ENCODE peak calls at places on chromosomes 6 and 20, in four cellular contexts. P is sigmoid colon, M is right lobe of liver, R is heart right ventricle. F is an unnamed sample.

GRCh38 chr6:144989319-144990099 is 704.4 kb downstream of the UTRN start:
- DNase-seq in P (no peak), M (no peak), R (no peak), F (no peak)

GRCh38 chr6:70666726-70667125 is 957 bp upstream of the SMAP1 start:
- DNase-seq in P (no peak), M (no peak), R (no peak), F (no peak)

GRCh38 chr6:30006170-30007131 is 54.6 kb upstream of the POLR1H start:
- DNase-seq in P (peak), M (peak), R (peak), F (no peak)

GRCh38 chr6:33989016-33989854 is 156.7 kb downstream of the GRM4 start:
- DNase-seq in P (no peak), M (peak), R (no peak), F (peak)

GRCh38 chr6:87366428-87366827 is 21.8 kb downstream of the C6orf163 start:
- DNase-seq in P (no peak), M (no peak), R (no peak), F (no peak)

GRCh38 chr6:105432797-105433196 is 29.9 kb upstream of the PREP start:
- DNase-seq in P (no peak), M (no peak), R (no peak), F (no peak)

GRCh38 chr20:21251278-21251677 is 51.9 kb upstream of the XRN2 start:
- DNase-seq in P (no peak), M (no peak), R (no peak), F (no peak)

GRCh38 chr6:47083586-47084047 is 41.5 kb upstream of the ADGRF1 start:
- DNase-seq in P (peak), M (peak), R (peak), F (peak)

GRCh38 chr6:30707281-30707850 is 9.7 kb downstream of the MDC1 start:
- DNase-seq in P (no peak), M (no peak), R (no peak), F (peak)

DNA sequence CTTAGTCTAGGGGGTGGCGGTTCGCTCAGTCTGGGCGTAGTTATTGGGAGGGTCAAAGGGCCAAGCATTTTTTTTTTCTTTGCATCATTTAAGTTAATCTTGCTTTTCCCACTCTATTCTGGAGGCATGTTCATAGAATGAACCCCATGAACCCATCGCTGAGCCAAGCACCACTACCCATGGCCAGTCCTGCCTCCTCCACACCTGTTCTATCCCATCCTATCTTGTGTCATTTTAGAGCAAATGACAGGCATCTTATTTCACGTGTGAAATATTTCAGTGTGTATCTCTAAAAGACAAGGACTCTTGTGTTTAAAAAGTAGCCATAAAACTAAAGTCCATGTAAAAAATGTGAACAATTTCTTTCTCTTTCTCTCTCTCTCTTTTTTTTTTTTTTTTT is 13.9 kb downstream of the SRC start:
- DNase-seq in P (no peak), M (no peak), R (no peak), F (no peak)
- H3K27ac ChIP-seq in P (no peak), M (no peak), R (no peak), F (no peak)

DNA sequence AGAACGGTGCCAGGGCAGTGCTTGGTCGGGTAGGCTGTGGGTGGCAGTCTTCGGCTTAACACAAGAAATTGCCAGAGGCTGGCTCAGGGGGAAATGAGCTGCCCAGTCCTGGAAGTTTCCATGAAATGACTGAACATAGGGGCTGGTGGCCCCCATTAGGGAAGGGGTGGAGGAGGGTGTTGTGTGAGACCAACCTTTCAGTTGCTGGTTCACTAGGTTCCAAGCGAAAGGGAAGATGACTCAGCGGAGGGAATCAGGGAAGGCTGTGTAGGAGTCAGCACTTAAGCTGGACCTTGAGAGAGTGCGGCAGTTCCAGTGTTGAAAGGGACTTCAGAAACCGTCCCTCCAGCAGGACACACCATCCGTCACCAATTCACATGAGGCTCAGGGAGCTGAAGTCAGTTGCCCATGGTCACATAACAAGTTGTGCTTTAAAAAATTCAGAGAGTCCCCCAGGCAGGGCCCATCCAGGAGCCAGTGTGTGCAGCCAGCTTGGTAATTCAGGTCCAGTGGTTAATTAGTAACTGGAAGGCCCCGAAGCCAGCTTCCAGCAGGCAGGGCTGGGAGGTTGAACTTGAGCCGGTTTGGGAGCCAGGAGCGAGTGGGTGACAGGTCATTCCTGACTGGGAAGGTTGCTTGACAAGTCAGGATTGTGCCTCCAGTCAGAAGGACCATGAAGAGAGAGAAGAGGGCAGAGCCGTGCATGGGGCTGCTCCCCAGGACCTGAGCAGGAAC is at the start of gene SGK2:
- DNase-seq in P (no peak), M (peak), R (no peak), F (no peak)
- H3K4me3 ChIP-seq in P (no peak), M (peak), R (no peak), F (no peak)

DNA sequence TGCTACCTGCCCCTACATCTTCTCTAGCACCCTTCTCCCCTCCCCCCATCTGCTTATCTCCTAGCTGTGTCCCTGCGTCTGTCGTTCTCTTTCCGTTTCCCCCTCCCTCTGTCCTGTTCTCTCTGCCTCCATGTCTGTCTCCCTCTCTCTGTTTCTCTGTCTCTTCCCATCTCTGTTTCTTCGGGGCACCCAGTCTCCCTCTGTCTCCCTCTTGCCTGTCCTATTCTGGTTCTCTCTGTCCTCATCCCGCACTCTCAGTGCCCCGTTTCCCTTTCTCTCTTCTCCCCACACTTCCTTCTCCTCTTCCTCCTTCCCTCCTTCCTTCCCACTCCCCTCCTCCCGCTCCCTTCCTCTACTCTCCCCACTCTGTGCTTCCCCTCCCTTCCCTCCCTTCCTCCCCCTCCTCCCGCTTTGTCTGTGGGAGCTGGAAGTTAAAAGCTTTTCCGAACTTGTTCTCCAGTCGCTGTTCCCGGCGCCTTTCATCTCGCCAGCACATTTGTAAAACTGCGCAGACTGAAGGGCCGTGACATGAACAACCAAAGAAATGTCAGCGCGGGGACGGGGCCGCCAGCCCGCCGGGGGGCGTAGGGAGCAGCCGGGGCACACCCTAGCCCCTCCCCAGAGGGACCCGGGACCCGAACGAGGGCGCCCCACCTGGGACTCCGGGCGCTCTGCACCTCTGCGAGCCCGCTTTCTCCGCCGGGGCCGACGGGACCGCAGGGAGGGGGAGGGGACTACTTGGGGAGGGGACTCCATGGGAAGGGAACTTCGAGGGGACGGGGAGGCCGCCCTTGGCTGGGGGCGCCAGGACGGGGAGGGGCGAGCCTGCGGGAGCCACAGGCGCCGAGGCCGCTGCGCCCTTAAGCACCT is 4.0 kb upstream of the CDH22 start:
- DNase-seq in P (no peak), M (no peak), R (no peak), F (no peak)
- TF ChIP-seq CTCF in P (no peak), M (no peak), R (no peak), F (no peak)

GRCh38 chr6:25085761-25086160 is 150.0 kb upstream of the RIPOR2 start:
- DNase-seq in P (no peak), M (no peak), R (peak), F (no peak)
- H3K27ac ChIP-seq in P (no peak), M (no peak), R (peak), F (no peak)